ENCODE peak calls at places on chromosome 1, in nine cellular contexts. J is AG10803, B is stomach, Y is cardiac fibroblast, D is A549, X is breast epithelium, H is fibroblast of lung, S is body of pancreas, E is SK-N-SH. M is an unnamed sample.

GRCh38 chr1:23362218-23362713 is 7.4 kb downstream of the ZNF436 start:
- DNase-seq in J (no peak), B (no peak), Y (no peak), D (no peak), X (no peak), H (peak; percentile 12), S (no peak), E (no peak), M (no peak)

GRCh38 chr1:16156848-16157495 is 1.1 kb upstream of the EPHA2 start:
- DNase-seq in J (no peak), B (no peak), Y (peak; percentile 65), D (no peak), X (no peak), H (peak; percentile 80), S (no peak), E (no peak), M (peak; percentile 73)

GRCh38 chr1:90211101-90211500 is 216.2 kb downstream of the ZNF326 start:
- DNase-seq in J (no peak), B (no peak), Y (no peak), D (no peak), X (no peak), H (no peak), S (no peak), E (no peak), M (no peak)

GRCh38 chr1:94496076-94496755 is 45.3 kb downstream of the F3 start:
- DNase-seq in J (no peak), B (no peak), Y (peak; percentile 12), D (no peak), X (no peak), H (no peak), S (no peak), E (no peak), M (no peak)

GRCh38 chr1:91768786-91769697 is 116.9 kb downstream of the TGFBR3 start:
- DNase-seq in J (no peak), B (no peak), Y (peak; percentile 34), D (no peak), X (no peak), H (peak; percentile 78), S (no peak), E (no peak), M (peak; percentile 48)

GRCh38 chr1:1942753-1943656 is 23.9 kb upstream of the TMEM52 start:
- DNase-seq in J (no peak), B (no peak), Y (no peak), D (no peak), X (no peak), H (no peak), S (no peak), E (no peak), M (no peak)

GRCh38 chr1:105608713-105609112 is 1447.8 kb upstream of the PRMT6 start:
- DNase-seq in J (peak; percentile 2), B (no peak), Y (peak; percentile 9), D (no peak), X (no peak), H (no peak), S (no peak), E (no peak), M (peak; percentile 39)

GRCh38 chr1:42934111-42934510 is 24.6 kb downstream of the SLC2A1 start:
- DNase-seq in J (no peak), B (no peak), Y (no peak), D (no peak), X (no peak), H (no peak), S (no peak), E (no peak), M (no peak)

GRCh38 chr1:242454262-242455051 is 70.0 kb downstream of the PLD5 start:
- DNase-seq in J (peak; percentile 44), B (no peak), Y (peak; percentile 57), D (peak; percentile 63), X (no peak), H (peak; percentile 23), S (no peak), E (peak; percentile 67), M (peak; percentile 60)

GRCh38 chr1:71755441-71755840 is 526.9 kb downstream of the NEGR1 start:
- DNase-seq in J (no peak), B (no peak), Y (no peak), D (no peak), X (no peak), H (no peak), S (no peak), E (no peak), M (no peak)

GRCh38 chr1:183416850-183417690 is 1.1 kb downstream of the NMNAT2 start:
- DNase-seq in J (peak; percentile 39), B (peak; percentile 43), Y (peak; percentile 65), D (peak; percentile 31), X (peak; percentile 32), H (peak; percentile 58), S (peak; percentile 53), E (peak; percentile 83), M (peak; percentile 65)

GRCh38 chr1:175390522-175391247 is 198.1 kb upstream of the KIAA0040 start:
- DNase-seq in J (no peak), B (no peak), Y (no peak), D (no peak), X (no peak), H (no peak), S (no peak), E (no peak), M (no peak)

GRCh38 chr1:6002714-6003501 is 10.7 kb upstream of the NPHP4 start:
- DNase-seq in J (no peak), B (no peak), Y (no peak), D (no peak), X (no peak), H (no peak), S (no peak), E (peak; percentile 59), M (no peak)

GRCh38 chr1:11180342-11180744 is 8.8 kb upstream of the ANGPTL7 start:
- DNase-seq in J (peak; percentile 82), B (no peak), Y (peak; percentile 60), D (no peak), X (no peak), H (peak; percentile 83), S (no peak), E (peak; percentile 72), M (peak; percentile 53)

GRCh38 chr1:44050261-44050660 is 19.0 kb upstream of the SLC6A9 start:
- DNase-seq in J (no peak), B (no peak), Y (peak; percentile 71), D (no peak), X (no peak), H (no peak), S (no peak), E (no peak), M (peak; percentile 29)

GRCh38 chr1:66641851-66642473 is 108.0 kb downstream of the SGIP1 start:
- DNase-seq in J (peak; percentile 21), B (no peak), Y (no peak), D (no peak), X (no peak), H (no peak), S (no peak), E (no peak), M (no peak)

DNA sequence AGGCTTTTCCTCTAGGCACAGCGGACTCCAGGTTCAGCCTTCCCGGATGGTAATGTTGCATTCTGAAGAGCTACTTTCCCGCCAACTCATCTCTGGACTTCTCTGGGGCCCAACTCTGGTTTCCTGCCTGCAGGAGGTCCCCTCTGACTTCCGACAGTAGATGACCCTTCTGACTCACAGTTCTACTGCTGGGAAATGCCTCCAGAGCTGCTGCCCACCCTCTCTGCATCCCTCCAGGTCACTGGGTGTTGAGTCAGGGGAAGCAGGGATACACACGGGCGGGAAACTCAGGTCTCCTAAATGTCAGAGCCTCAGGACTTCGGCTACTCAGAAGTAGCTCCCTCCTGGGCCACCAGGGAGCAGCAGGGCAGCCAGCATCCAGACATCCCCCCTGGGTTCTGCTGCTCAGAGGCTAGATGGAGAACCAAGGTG is 2.1 kb upstream of the KIF21B start:
- DNase-seq in J (no peak), B (no peak), Y (peak; percentile 42), D (peak; percentile 79), X (no peak), H (peak; percentile 61), S (no peak), E (no peak), M (peak; percentile 69)
- TF ChIP-seq CTCF in J (peak; percentile 17), B (no peak), Y (peak; percentile 51), D (peak; percentile 13), X (no peak), H (no peak), S (no peak), E (peak; percentile 51), M (peak; percentile 64)

GRCh38 chr1:204075116-204075636 is 2.3 kb downstream of the SOX13 start:
- DNase-seq in J (peak; percentile 18), B (peak; percentile 44), Y (peak; percentile 41), D (no peak), X (no peak), H (no peak), S (peak; percentile 51), E (no peak), M (no peak)
- H3K4me3 ChIP-seq in J (peak overlapping the region; percentile 86), B (peak overlapping the region; percentile 77), Y (peak overlapping the region; percentile 86), D (peak overlapping the region; percentile 86), X (peak overlapping the region; percentile 76), H (peak overlapping the region; percentile 72), S (peak overlapping the region; percentile 86), E (peak overlapping the region; percentile 80), M (peak overlapping the region; percentile 72)

GRCh38 chr1:248804771-248805681 is 20.7 kb downstream of the SH3BP5L start:
- DNase-seq in J (no peak), B (no peak), Y (no peak), D (no peak), X (no peak), H (no peak), S (no peak), E (no peak), M (no peak)
- TF ChIP-seq CTCF in J (no peak), B (no peak), Y (no peak), D (no peak), X (no peak), H (no peak), S (no peak), E (no peak), M (no peak)

GRCh38 chr1:206001476-206001888 is 1.7 kb downstream of the RAB7B start:
- DNase-seq in J (peak; percentile 92), B (no peak), Y (peak; percentile 95), D (peak; percentile 90), X (peak; percentile 48), H (peak; percentile 99), S (no peak), E (no peak), M (peak; percentile 94)

GRCh38 chr1:206002833-206003532 is at the start of gene RAB7B:
- DNase-seq in J (peak; percentile 72), B (peak; percentile 75), Y (peak; percentile 74), D (peak; percentile 30), X (peak; percentile 76), H (peak; percentile 76), S (peak; percentile 36), E (no peak), M (peak; percentile 68)

GRCh38 chr1:206000641-206001339 is 2.4 kb downstream of the RAB7B start:
- DNase-seq in J (peak; percentile 14), B (no peak), Y (peak; percentile 46), D (no peak), X (no peak), H (peak; percentile 81), S (no peak), E (no peak), M (no peak)

GRCh38 chr1:206004269-206004800 is 1.1 kb upstream of the RAB7B start:
- DNase-seq in J (no peak), B (no peak), Y (no peak), D (no peak), X (no peak), H (peak; percentile 6), S (no peak), E (no peak), M (no peak)

DNA sequence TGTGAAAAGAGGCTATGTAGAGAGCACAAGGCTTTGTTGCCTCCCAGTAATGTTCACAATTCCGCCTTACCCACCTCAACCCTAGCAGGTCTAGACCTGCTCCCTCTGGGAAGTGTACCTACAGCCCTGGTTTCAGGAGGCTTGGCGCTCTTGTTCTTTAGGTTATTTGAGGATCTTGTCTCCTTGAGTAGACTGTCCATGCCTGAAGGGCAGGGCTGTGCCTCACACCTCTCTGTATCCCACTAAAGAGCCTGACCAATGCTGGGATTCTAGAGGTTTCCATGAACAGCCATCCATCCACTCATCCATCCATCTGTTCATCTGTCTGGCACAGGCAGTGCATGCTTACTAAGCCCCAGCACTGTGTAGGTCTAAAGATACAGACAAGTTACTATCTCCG is 1.0 kb downstream of the RAB7B start:
- DNase-seq in J (no peak), B (no peak), Y (no peak), D (no peak), X (peak; percentile 19), H (no peak), S (no peak), E (no peak), M (no peak)
- H3K4me3 ChIP-seq in J (peak overlapping the region; percentile 67), B (no peak overlapping the region), Y (no peak overlapping the region), D (no peak overlapping the region), X (peak overlapping the region; percentile 26), H (peak overlapping the region; percentile 65), S (no peak overlapping the region), E (no peak overlapping the region), M (no peak overlapping the region)

M was measured in choroid plexus epithelial cell.